ENCODE peak calls at places on chromosomes 12 and 14, in four cellular contexts. Z is pancreas, I is left ventricle myocardium inferior, Q is AG04450. O is an unnamed sample.

GRCh38 chr12:56046027-56046780 is 4.5 kb downstream of the RPS26 start:
- DNase-seq in Z (no peak), Q (no peak), I (no peak), O (no peak)

GRCh38 chr12:52318241-52318990 is 2.8 kb downstream of the KRT83 start:
- DNase-seq in I (no peak), Z (no peak), Q (no peak), O (no peak)

GRCh38 chr14:22484638-22485037 is 104.4 kb downstream of the DAD1 start:
- DNase-seq in Z (no peak), Q (no peak), I (no peak), O (no peak)

GRCh38 chr14:73526036-73526984 is 10.6 kb upstream of the ACOT1 start:
- DNase-seq in Q (no peak), I (peak), Z (peak), O (no peak)

GRCh38 chr12:13947237-13947945 is 34.0 kb downstream of the GRIN2B start:
- DNase-seq in I (no peak), Q (no peak), Z (no peak), O (no peak)

GRCh38 chr12:108854453-108855283 is 2.7 kb downstream of the SSH1 start:
- DNase-seq in Z (peak), I (no peak), Q (peak), O (no peak)

GRCh38 chr12:64181504-64182291 is 40.4 kb downstream of the KICS2 start:
- DNase-seq in Q (peak), Z (peak), I (peak), O (peak)

GRCh38 chr12:19898009-19898408 is 458.7 kb downstream of the AEBP2 start:
- DNase-seq in I (no peak), Q (no peak), Z (no peak), O (no peak)

GRCh38 chr12:120367924-120368788 is 808 bp downstream of the MSI1 start:
- DNase-seq in I (no peak), Q (no peak), Z (peak), O (no peak)

GRCh38 chr12:116222358-116222757 is 55.1 kb downstream of the MED13L start:
- DNase-seq in Q (peak), Z (peak), I (no peak), O (peak)

GRCh38 chr14:101845896-101846295 is 84.4 kb downstream of the PPP2R5C start:
- DNase-seq in Z (no peak), I (no peak), Q (no peak), O (no peak)

GRCh38 chr12:117202033-117202432 is 11.8 kb upstream of the FBXO21 start:
- DNase-seq in I (no peak), Z (no peak), Q (no peak), O (no peak)

GRCh38 chr12:38141239-38141638 is 175.3 kb upstream of the ALG10B start:
- DNase-seq in Z (no peak), Q (no peak), I (no peak), O (no peak)

GRCh38 chr12:57182918-57183575 is 33.5 kb upstream of the NXPH4 start:
- DNase-seq in Z (peak), Q (peak), I (peak), O (peak)

GRCh38 chr12:27048822-27049752 is 26.7 kb downstream of the MED21 start:
- DNase-seq in I (no peak), Z (no peak), Q (peak), O (peak)

GRCh38 chr12:122980192-122981035 is at the start of gene ARL6IP4:
- DNase-seq in I (peak), Z (no peak), Q (no peak), O (no peak)

GRCh38 chr12:116277393-116278258 is at the start of gene MED13L:
- DNase-seq in Z (peak), Q (peak), I (peak), O (no peak)

GRCh38 chr12:43976027-43976426 is 140.1 kb downstream of the TMEM117 start:
- DNase-seq in Q (no peak), Z (no peak), I (no peak), O (no peak)

GRCh38 chr12:75725505-75726120 is 214.2 kb upstream of the KRR1 start:
- DNase-seq in I (no peak), Z (no peak), Q (no peak), O (no peak)

GRCh38 chr12:128387811-128388422 is 120.9 kb downstream of the TMEM132C start:
- DNase-seq in Q (no peak), I (no peak), Z (peak), O (peak)

GRCh38 chr12:89427508-89428156 is 75.3 kb upstream of the DUSP6 start:
- DNase-seq in Z (no peak), Q (no peak), I (no peak), O (no peak)

GRCh38 chr14:28142400-28143015 is 624.1 kb upstream of the FOXG1 start:
- DNase-seq in Q (no peak), I (no peak), Z (no peak), O (no peak)

GRCh38 chr12:19074700-19075099 is 54.8 kb upstream of the PLEKHA5 start:
- DNase-seq in I (no peak), Q (peak), Z (no peak), O (no peak)

GRCh38 chr14:86575141-86575540 is 1045.2 kb downstream of the FLRT2 start:
- DNase-seq in I (no peak), Z (no peak), Q (no peak), O (no peak)

GRCh38 chr14:55441286-55441685 is 870 bp upstream of the TBPL2 start:
- DNase-seq in Q (no peak), I (no peak), Z (no peak), O (no peak)

GRCh38 chr14:54756656-54757392 is 145.8 kb downstream of the GCH1 start:
- DNase-seq in I (no peak), Z (no peak), Q (no peak), O (no peak)

GRCh38 chr12:27345376-27345775 is 12.7 kb downstream of the BMAL2 start:
- DNase-seq in Q (no peak), Z (no peak), I (no peak), O (no peak)

GRCh38 chr12:115823635-115824034 is 453.9 kb downstream of the MED13L start:
- DNase-seq in Q (no peak), I (no peak), Z (no peak), O (no peak)

GRCh38 chr12:115103884-115104883 is 420.2 kb upstream of the TBX3 start:
- DNase-seq in Z (no peak), Q (no peak), I (peak), O (no peak)

GRCh38 chr12:110694330-110694891 is 5.5 kb upstream of the HVCN1 start:
- DNase-seq in I (peak), Z (peak), Q (no peak), O (no peak)

GRCh38 chr12:28645891-28646290 is 455.6 kb downstream of the CCDC91 start:
- DNase-seq in I (no peak), Q (no peak), Z (no peak), O (no peak)

GRCh38 chr12:54304187-54304810 is 3.5 kb upstream of the NFE2 start:
- DNase-seq in Q (no peak), I (peak), Z (peak), O (no peak)

GRCh38 chr12:65631621-65632111 is 192.6 kb upstream of the HMGA2 start:
- DNase-seq in I (no peak), Q (peak), Z (no peak), O (peak)

GRCh38 chr12:42129595-42130204 is 15.0 kb downstream of the GXYLT1 start:
- DNase-seq in Q (no peak), I (no peak), Z (no peak), O (no peak)

GRCh38 chr12:21526721-21527345 is 737 bp downstream of the SPX start:
- DNase-seq in I (no peak), Q (no peak), Z (peak), O (no peak)

GRCh38 chr12:6072302-6072752 is 52.1 kb downstream of the VWF start:
- DNase-seq in Q (peak), I (no peak), Z (no peak), O (no peak)

GRCh38 chr14:74459289-74459946 is 33.4 kb upstream of the SYNDIG1L start:
- DNase-seq in Z (no peak), I (no peak), Q (peak), O (no peak)

GRCh38 chr14:94746131-94746530 is 23.8 kb downstream of the GSC start:
- DNase-seq in I (no peak), Z (no peak), Q (no peak), O (no peak)

GRCh38 chr14:94750371-94750770 is 19.5 kb downstream of the GSC start:
- DNase-seq in Q (no peak), I (no peak), Z (no peak), O (no peak)

GRCh38 chr14:94751321-94751720 is 18.6 kb downstream of the GSC start:
- DNase-seq in Q (no peak), Z (no peak), I (no peak), O (no peak)

GRCh38 chr14:94751956-94752355 is 18.0 kb downstream of the GSC start:
- DNase-seq in I (no peak), Q (no peak), Z (no peak), O (no peak)

GRCh38 chr14:94748667-94749347 is 21.1 kb downstream of the GSC start:
- DNase-seq in Z (peak), Q (no peak), I (no peak), O (peak)
- TF ChIP-seq CTCF in Z (peak), Q (peak), I (peak), O (peak)

GRCh38 chr12:91620949-91621348 is 438.3 kb upstream of the DCN start:
- DNase-seq in Q (peak), I (no peak), Z (no peak), O (no peak)
- TF ChIP-seq CTCF in Q (peak), I (peak), Z (no peak), O (peak)

DNA sequence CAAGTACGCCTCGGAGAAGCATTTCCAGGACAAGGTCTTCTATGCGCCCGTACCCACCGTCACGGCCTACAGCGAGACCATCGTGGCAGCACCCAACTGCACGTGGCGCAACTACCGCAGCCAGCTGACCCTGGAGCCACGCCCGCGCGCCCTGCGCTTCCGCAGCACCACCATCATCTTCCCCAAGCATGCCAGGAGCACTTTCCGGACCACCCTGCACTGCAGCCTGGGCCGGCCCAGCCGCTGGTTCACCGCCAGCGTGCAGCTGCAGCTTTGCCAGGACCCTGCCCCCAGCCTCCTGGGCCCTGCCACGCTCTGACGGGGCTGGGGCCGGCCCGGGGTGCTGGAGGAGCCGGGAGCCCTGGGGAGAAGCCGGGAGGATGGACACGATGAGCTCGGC is 19.3 kb downstream of the RFLNA start:
- DNase-seq in Z (no peak), Q (no peak), I (no peak), O (no peak)
- TF ChIP-seq CTCF in Z (no peak), Q (no peak), I (no peak), O (no peak)

DNA sequence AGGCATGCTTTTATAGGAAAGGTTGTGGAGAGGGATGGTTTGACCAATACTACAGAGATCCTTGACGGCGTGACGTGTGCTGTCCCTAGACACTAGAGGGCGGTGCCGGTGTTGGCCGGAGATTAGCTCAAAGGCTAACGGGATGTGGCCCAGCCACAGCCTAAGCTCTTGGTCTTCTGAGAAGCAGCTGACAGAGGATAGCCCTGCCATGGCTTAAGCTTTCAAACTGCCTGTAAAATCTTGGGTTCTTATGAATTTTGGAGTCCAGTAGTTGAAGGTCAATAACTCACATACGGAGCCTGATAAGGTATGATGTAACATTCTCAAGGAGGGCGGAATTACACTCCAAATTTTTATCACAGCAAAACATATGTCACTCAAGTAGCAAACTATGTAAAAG is 515.7 kb upstream of the ATXN7L3B start:
- DNase-seq in Q (no peak), Z (peak), I (peak), O (peak)
- TF ChIP-seq CTCF in Q (no peak), Z (peak), I (peak), O (peak)

GRCh38 chr14:76870146-76870545 is 43.9 kb downstream of the LRRC74A start:
- DNase-seq in Q (no peak), Z (no peak), I (no peak), O (no peak)
- TF ChIP-seq CTCF in Q (peak), Z (no peak), I (no peak), O (peak)

GRCh38 chr12:25677180-25677937 is 124.3 kb upstream of the LMNTD1 start:
- DNase-seq in Z (no peak), I (no peak), Q (no peak), O (no peak)
- TF ChIP-seq CTCF in Z (no peak), I (peak), Q (no peak), O (peak)

DNA sequence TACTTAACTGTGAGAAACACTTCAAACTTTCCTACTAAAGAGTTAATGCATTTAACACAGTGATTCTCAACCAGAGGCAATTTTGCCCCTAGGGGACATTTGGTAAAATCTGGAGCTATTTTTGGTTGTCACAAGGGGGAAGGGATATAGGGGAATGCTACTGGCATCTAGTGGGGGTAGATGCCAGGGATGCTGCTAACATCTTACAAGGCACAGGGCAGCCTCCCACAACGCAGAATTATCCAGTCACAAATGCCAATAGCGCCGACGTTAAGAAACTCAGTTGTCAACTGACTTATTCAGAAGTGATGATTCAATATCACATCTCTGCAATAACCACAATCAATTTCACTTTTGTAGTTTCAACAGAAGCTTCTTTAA is 2.0 kb downstream of the EEA1 start:
- DNase-seq in Z (no peak), I (no peak), Q (no peak), O (no peak)
- TF ChIP-seq CTCF in Z (no peak), I (peak), Q (peak), O (peak)

DNA sequence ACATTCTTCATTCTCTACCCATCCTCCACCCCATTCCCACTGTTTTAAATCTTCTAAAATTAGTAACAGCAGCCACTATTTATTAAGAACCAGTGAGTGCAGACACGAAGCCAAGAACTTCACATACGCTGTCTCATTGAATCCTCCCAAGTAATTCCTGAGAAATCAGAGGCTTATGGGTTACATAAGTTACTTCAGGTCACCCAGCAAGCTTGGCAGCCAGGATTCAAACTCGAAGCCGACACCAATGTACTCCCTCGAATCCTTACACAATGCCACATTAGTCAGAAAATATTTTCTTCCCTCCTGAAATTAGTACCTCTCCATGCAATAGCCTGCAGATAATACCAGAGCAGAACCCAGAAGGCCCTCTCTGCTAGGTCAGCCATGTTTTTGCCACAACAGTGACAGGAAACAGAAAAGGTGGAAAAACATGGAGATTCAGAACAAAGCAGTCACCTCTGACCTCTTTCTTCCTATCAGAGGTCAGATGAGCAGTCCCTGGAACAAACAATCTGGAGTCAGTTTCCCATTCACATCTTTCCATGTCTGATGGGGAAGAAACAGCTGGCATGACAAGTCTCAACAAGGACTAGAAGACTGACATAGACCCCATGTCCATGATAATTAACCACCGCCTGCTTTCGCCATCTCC is 16.4 kb downstream of the NID2 start:
- DNase-seq in I (no peak), Q (no peak), Z (no peak), O (no peak)
- TF ChIP-seq CTCF in I (no peak), Q (no peak), Z (no peak), O (no peak)

GRCh38 chr12:67669217-67669924 is 20.8 kb downstream of the DYRK2 start:
- DNase-seq in Z (no peak), I (no peak), Q (no peak), O (no peak)

GRCh38 chr12:67669925-67670631 is 21.5 kb downstream of the DYRK2 start:
- DNase-seq in Q (no peak), I (no peak), Z (no peak), O (no peak)

GRCh38 chr12:67667276-67668073 is 18.9 kb downstream of the DYRK2 start:
- DNase-seq in I (peak), Z (no peak), Q (no peak), O (no peak)

GRCh38 chr12:67665679-67666078 is 17.1 kb downstream of the DYRK2 start:
- DNase-seq in Q (no peak), Z (no peak), I (no peak), O (no peak)

GRCh38 chr12:67666605-67667004 is 18.1 kb downstream of the DYRK2 start:
- DNase-seq in Q (no peak), Z (no peak), I (no peak), O (no peak)
- TF ChIP-seq CTCF in Q (no peak), Z (no peak), I (no peak), O (no peak)